ENCODE peak calls at places on chromosomes 11 and 22, in four cellular contexts. P, K, D and E are unnamed samples.

GRCh38 chr11:18012314-18012905 is 437 bp downstream of the SERGEF start:
- DNase-seq in K (no peak), P (peak), D (peak), E (peak)

GRCh38 chr11:62922653-62923371 is 1.6 kb upstream of the CHRM1 start:
- DNase-seq in K (no peak), P (no peak), D (no peak), E (no peak)

GRCh38 chr22:30541979-30542810 is 4.3 kb downstream of the SEC14L6 start:
- DNase-seq in D (peak), P (no peak), K (peak), E (peak)

GRCh38 chr22:30262917-30263741 is 3.5 kb downstream of the OSM start:
- DNase-seq in P (peak), D (peak), K (peak), E (peak)

GRCh38 chr11:126158054-126158791 is 53.2 kb downstream of the RPUSD4 start:
- DNase-seq in K (no peak), P (no peak), D (no peak), E (no peak)

GRCh38 chr11:74777038-74777437 is 28.4 kb downstream of the RNF169 start:
- DNase-seq in P (no peak), K (no peak), D (no peak), E (no peak)

GRCh38 chr11:77159219-77159936 is 31.3 kb downstream of the MYO7A start:
- DNase-seq in P (no peak), D (no peak), K (no peak), E (no peak)

GRCh38 chr22:23282516-23282915 is 102.2 kb downstream of the BCR start:
- DNase-seq in K (no peak), P (no peak), D (no peak), E (no peak)

GRCh38 chr11:133553885-133554586 is 21.7 kb upstream of the OPCML start:
- DNase-seq in D (no peak), P (no peak), K (no peak), E (no peak)

GRCh38 chr22:19121631-19122142 is 525 bp downstream of the DGCR2 start:
- DNase-seq in P (peak), D (peak), K (peak), E (no peak)

GRCh38 chr11:26946209-26946828 is 47.6 kb upstream of the FIBIN start:
- DNase-seq in D (no peak), P (peak), K (no peak), E (peak)

GRCh38 chr11:102199673-102200072 is 89.4 kb downstream of the YAP1 start:
- DNase-seq in P (no peak), K (no peak), D (no peak), E (no peak)

GRCh38 chr11:11171854-11172253 is 181.2 kb downstream of the CSNK2A3 start:
- DNase-seq in D (no peak), P (no peak), K (no peak), E (peak)

GRCh38 chr11:8102965-8103364 is 22.0 kb downstream of the TUB start:
- DNase-seq in K (no peak), P (no peak), D (no peak), E (no peak)

GRCh38 chr11:19453893-19454292 is 213.1 kb upstream of the E2F8 start:
- DNase-seq in P (peak), D (no peak), K (no peak), E (no peak)

GRCh38 chr11:135036488-135037297 is 624.7 kb upstream of the B3GAT1 start:
- DNase-seq in P (no peak), K (no peak), D (no peak), E (no peak)

GRCh38 chr11:122189259-122189658 is 73.2 kb upstream of the BLID start:
- DNase-seq in D (no peak), P (peak), K (no peak), E (peak)

GRCh38 chr11:115555336-115556090 is 51.3 kb upstream of the CADM1 start:
- DNase-seq in D (no peak), K (no peak), P (no peak), E (no peak)

GRCh38 chr22:34878996-34879395 is 187.0 kb upstream of the ISX start:
- DNase-seq in D (no peak), P (no peak), K (no peak), E (no peak)

GRCh38 chr11:74895340-74896116 is 53.4 kb downstream of the XRRA1 start:
- DNase-seq in K (no peak), D (no peak), P (no peak), E (no peak)

GRCh38 chr11:45610627-45611026 is 54.8 kb downstream of the CHST1 start:
- DNase-seq in K (no peak), P (no peak), D (no peak), E (no peak)

GRCh38 chr11:3849297-3849874 is 6.1 kb upstream of the STIM1 start:
- DNase-seq in P (peak), D (no peak), K (peak), E (peak)

DNA sequence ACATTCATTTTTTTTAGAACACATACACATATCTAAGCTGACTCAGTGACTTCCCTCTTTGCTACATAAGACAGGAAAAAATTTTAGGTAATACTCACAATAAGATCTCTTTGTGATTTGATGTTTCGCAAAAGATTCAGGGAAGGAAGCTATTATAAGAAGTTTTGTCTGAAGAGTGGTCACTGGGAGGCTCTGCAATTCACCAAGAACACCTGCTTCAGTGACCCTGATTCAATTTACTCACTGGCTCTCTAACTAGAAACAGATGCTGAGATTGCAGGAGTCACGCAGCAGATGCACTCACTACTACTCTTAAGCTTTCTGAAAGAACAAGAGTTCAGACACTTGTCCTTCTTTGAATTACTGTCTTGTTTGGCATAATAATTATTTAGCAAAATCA is 193.6 kb upstream of the DDI1 start:
- DNase-seq in D (no peak), P (peak), K (peak), E (peak)
- H2BK5ac ChIP-seq in D (no peak), P (no peak), K (no peak), E (no peak)

GRCh38 chr11:59191899-59192298 is 20.0 kb downstream of the DTX4 start:
- DNase-seq in K (no peak), P (no peak), D (no peak), E (no peak)
- H2BK5ac ChIP-seq in K (no peak), P (no peak), D (no peak), E (no peak)

GRCh38 chr22:37896181-37896592 is 9.9 kb upstream of the MICALL1 start:
- DNase-seq in P (peak), D (peak), K (no peak), E (peak)
- H2BK5ac ChIP-seq in P (no peak), D (no peak), K (no peak), E (no peak)

GRCh38 chr11:67465190-67465522 is 3.9 kb downstream of the TMEM134 start:
- DNase-seq in K (no peak), P (no peak), D (no peak), E (peak)
- H2BK5ac ChIP-seq in K (peak), P (peak), D (no peak), E (no peak)

DNA sequence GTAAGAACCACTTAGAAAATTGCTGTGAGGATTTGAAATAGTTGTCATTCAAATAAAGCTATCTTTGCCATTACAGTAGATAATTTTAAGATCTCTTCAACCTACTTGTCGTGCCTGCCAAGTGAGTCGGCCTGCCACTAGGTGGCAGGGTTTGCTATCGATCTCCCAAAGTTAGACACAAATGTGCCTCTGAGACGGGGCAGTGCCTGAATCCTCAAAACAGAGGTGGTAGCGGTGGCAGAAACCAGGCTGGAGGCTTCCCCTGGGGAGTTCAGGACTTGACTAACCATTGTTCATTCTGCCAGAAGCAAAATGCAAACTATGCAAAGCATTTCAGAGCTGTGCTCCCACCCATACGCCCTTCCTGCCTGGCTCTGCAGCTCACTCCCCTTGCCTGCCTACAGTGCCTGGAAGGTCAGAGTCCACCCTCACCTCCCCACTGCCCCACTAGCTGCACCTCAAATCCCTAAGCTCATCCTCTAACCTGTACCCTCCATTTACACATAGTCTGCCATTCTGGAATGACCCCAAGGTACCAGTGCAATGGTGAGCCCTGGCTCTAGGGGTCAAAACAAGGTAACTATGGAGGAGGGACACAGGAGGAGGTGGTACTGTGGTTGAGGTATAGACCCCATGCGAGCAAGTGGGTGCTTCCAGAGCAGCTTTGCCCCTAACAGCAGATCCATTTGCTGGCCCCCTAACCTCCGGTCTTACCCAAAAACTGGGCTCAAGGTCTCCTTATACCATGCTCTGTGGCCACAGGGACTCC is 82.1 kb downstream of the C11orf58 start:
- DNase-seq in D (peak), K (peak), P (peak), E (peak)
- H2BK5ac ChIP-seq in D (no peak), K (no peak), P (no peak), E (no peak)

GRCh38 chr11:65619281-65619928 is 3.8 kb downstream of the PCNX3 start:
- DNase-seq in K (no peak), P (no peak), D (no peak), E (no peak)
- H2BK5ac ChIP-seq in K (no peak), P (no peak), D (no peak), E (no peak)